ENCODE peak calls at places on chromosomes 11 and 22, in seven cellular contexts. P is HEK293T; Y is CD8-positive, alpha-beta T cell; M is left lung; Q is right cardiac atrium; T is T1000; A is Caco-2. I is an unnamed sample.
A peak's percentile ranks its signal among the peaks of the same experiment; 100 is the strongest.

GRCh38 chr11:79160786-79161403 is 279.9 kb downstream of the TENM4 start:
- DNase-seq in A (no peak), Y (no peak), T (no peak), M (no peak), P (no peak), Q (no peak), I (no peak)

GRCh38 chr22:22343603-22344276 is 99.2 kb downstream of the VPREB1 start:
- DNase-seq in Q (no peak), Y (no peak), T (no peak), M (no peak), A (no peak), P (no peak), I (no peak)

GRCh38 chr11:72684236-72684912 is 10.2 kb upstream of the PDE2A start:
- DNase-seq in Y (no peak), P (peak; percentile 74), Q (peak; percentile 93), M (no peak), T (peak; percentile 23), A (peak; percentile 87), I (no peak)

GRCh38 chr11:63610604-63611394 is 3.4 kb downstream of the PLAAT3 start:
- DNase-seq in A (no peak), T (no peak), Q (no peak), M (no peak), Y (no peak), P (no peak), I (no peak)

GRCh38 chr22:41350087-41350486 is 31.7 kb upstream of the TEF start:
- DNase-seq in M (no peak), T (no peak), Q (no peak), A (peak; percentile 77), Y (no peak), P (no peak), I (no peak)

GRCh38 chr11:69948256-69949141 is 129.3 kb upstream of the FGF3 start:
- DNase-seq in P (no peak), Q (no peak), M (no peak), T (no peak), Y (no peak), A (peak; percentile 94), I (no peak)

GRCh38 chr11:18384157-18384641 is 10.2 kb upstream of the LDHA start:
- DNase-seq in A (peak; percentile 82), P (peak; percentile 25), M (peak; percentile 60), Q (peak; percentile 82), T (peak; percentile 56), Y (no peak), I (peak; percentile 77)

GRCh38 chr11:127017482-127017881 is 16.9 kb upstream of the KIRREL3 start:
- DNase-seq in Y (no peak), Q (no peak), T (peak; percentile 46), M (no peak), A (peak; percentile 50), P (peak; percentile 34), I (no peak)

GRCh38 chr11:68842427-68843051 is 823 bp upstream of the CPT1A start:
- DNase-seq in Q (peak; percentile 25), A (no peak), T (no peak), Y (no peak), P (no peak), M (no peak), I (no peak)

GRCh38 chr11:11584937-11585336 is 36.9 kb downstream of the GALNT18 start:
- DNase-seq in T (no peak), A (no peak), Y (no peak), P (no peak), M (no peak), Q (no peak), I (no peak)

GRCh38 chr11:76161261-76161961 is 44.9 kb downstream of the WNT11 start:
- DNase-seq in Y (no peak), T (no peak), Q (peak; percentile 83), A (no peak), M (no peak), P (no peak), I (no peak)

GRCh38 chr11:16790484-16791240 is 52.2 kb downstream of the C11orf58 start:
- DNase-seq in P (no peak), Q (no peak), T (no peak), A (no peak), M (no peak), Y (no peak), I (no peak)

GRCh38 chr11:117443269-117444186 is 115.9 kb downstream of the CEP164 start:
- DNase-seq in Q (peak; percentile 88), A (peak; percentile 78), Y (no peak), P (peak; percentile 72), M (no peak), T (no peak), I (no peak)

GRCh38 chr11:118281284-118281683 is 17.2 kb upstream of the MPZL2 start:
- DNase-seq in A (no peak), Y (no peak), Q (no peak), M (no peak), T (no peak), P (no peak), I (no peak)

GRCh38 chr11:69683764-69684333 is 8.7 kb upstream of the LTO1 start:
- DNase-seq in Y (no peak), M (no peak), P (no peak), Q (peak; percentile 31), A (peak; percentile 77), T (no peak), I (no peak)

GRCh38 chr22:39651783-39652058 is 81.2 kb downstream of the CACNA1I start:
- DNase-seq in P (no peak), Q (peak; percentile 52), Y (no peak), A (no peak), T (no peak), M (no peak), I (no peak)

GRCh38 chr11:64490562-64491216 is 100.3 kb upstream of the SLC22A12 start:
- DNase-seq in Y (no peak), M (no peak), T (no peak), P (no peak), Q (no peak), A (no peak), I (no peak)

GRCh38 chr22:45112136-45112879 is 51.4 kb upstream of the NUP50 start:
- DNase-seq in P (no peak), M (no peak), T (no peak), Q (no peak), Y (no peak), A (no peak), I (no peak)

GRCh38 chr11:14458377-14458776 is 41.2 kb downstream of the COPB1 start:
- DNase-seq in T (no peak), Y (no peak), A (no peak), M (no peak), Q (no peak), P (no peak), I (no peak)

GRCh38 chr11:106956887-106957505 is 61.3 kb downstream of the GUCY1A2 start:
- DNase-seq in P (no peak), Y (no peak), A (peak; percentile 40), M (no peak), Q (peak; percentile 34), T (no peak), I (no peak)

GRCh38 chr22:42868751-42869251 is 11.7 kb upstream of the ARFGAP3 start:
- DNase-seq in P (no peak), Y (no peak), M (peak; percentile 81), T (no peak), A (no peak), Q (peak; percentile 85), I (no peak)

GRCh38 chr11:35335226-35335625 is 84.1 kb downstream of the SLC1A2 start:
- DNase-seq in Y (no peak), P (no peak), Q (no peak), M (no peak), A (no peak), T (no peak), I (no peak)

GRCh38 chr11:120134931-120135228 is 3.0 kb downstream of the TRIM29 start:
- DNase-seq in Q (no peak), M (no peak), T (no peak), Y (no peak), A (no peak), P (no peak), I (no peak)

GRCh38 chr11:108617055-108617454 is 23.5 kb upstream of the EXPH5 start:
- DNase-seq in A (no peak), P (no peak), M (no peak), Q (no peak), Y (no peak), T (no peak), I (no peak)

GRCh38 chr11:57421805-57422204 is 5.1 kb downstream of the SLC43A3 start:
- DNase-seq in M (no peak), Y (no peak), Q (no peak), P (no peak), A (no peak), T (no peak), I (no peak)

GRCh38 chr11:10540546-10540914 is 457 bp downstream of the RNF141 start:
- DNase-seq in M (peak; percentile 47), Q (no peak), A (peak; percentile 59), Y (no peak), T (no peak), P (peak; percentile 34), I (no peak)

GRCh38 chr22:17772249-17772962 is 1.9 kb downstream of the BID start:
- DNase-seq in M (no peak), P (no peak), A (no peak), Q (no peak), T (no peak), Y (no peak), I (no peak)

GRCh38 chr11:8794677-8795103 is 112.1 kb downstream of the RPL27A start:
- DNase-seq in T (no peak), Q (no peak), M (no peak), A (peak; percentile 89), Y (no peak), P (peak; percentile 33), I (no peak)

GRCh38 chr11:104328514-104328912 is 164.6 kb upstream of the PDGFD start:
- DNase-seq in M (no peak), T (no peak), A (no peak), Q (no peak), Y (no peak), P (no peak), I (no peak)

GRCh38 chr22:20741634-20742581 is 32.0 kb upstream of the SERPIND1 start:
- DNase-seq in A (no peak), Q (no peak), P (peak; percentile 64), Y (no peak), M (no peak), T (no peak), I (no peak)